ENCODE peak calls at places on chromosomes 1 and 21, in six cellular contexts. M is K562, Z is SK-N-SH, R is HepG2, H is GM12878, J is H1. N is an unnamed sample.

GRCh38 chr1:117501275-117501674 is 104.6 kb upstream of the TENT5C start:
- DNase-seq in M (no peak), Z (no peak), R (no peak), H (no peak), J (no peak), N (no peak)

GRCh38 chr1:240589585-240590110 is 22.3 kb downstream of the GREM2 start:
- DNase-seq in M (no peak), Z (no peak), R (no peak), H (no peak), J (no peak), N (no peak)

GRCh38 chr1:206898089-206898908 is 1.1 kb downstream of the IL24 start:
- DNase-seq in M (no peak), Z (no peak), R (no peak), H (no peak), J (no peak), N (no peak)

GRCh38 chr1:116748272-116748671 is 6.0 kb upstream of the CD2 start:
- DNase-seq in M (no peak), Z (no peak), R (no peak), H (no peak), J (no peak), N (no peak)

GRCh38 chr1:94697839-94698238 is 122.3 kb upstream of the SLC44A3 start:
- DNase-seq in M (no peak), Z (no peak), R (peak; percentile 91), H (no peak), J (no peak), N (no peak)

GRCh38 chr1:47510282-47510811 is 72.5 kb downstream of the FOXD2 start:
- DNase-seq in M (no peak), Z (no peak), R (no peak), H (no peak), J (no peak), N (no peak)

GRCh38 chr1:208029381-208030319 is 118.7 kb upstream of the CD34 start:
- DNase-seq in M (no peak), Z (no peak), R (no peak), H (no peak), J (no peak), N (no peak)

GRCh38 chr1:115192200-115192767 is 103.0 kb upstream of the TSPAN2 start:
- DNase-seq in M (no peak), Z (no peak), R (no peak), H (no peak), J (no peak), N (no peak)

GRCh38 chr1:1434131-1434811 is 1.2 kb upstream of the VWA1 start:
- DNase-seq in M (no peak), Z (peak; percentile 37), R (peak; percentile 53), H (no peak), J (peak; percentile 83), N (peak; percentile 55)

GRCh38 chr21:40054403-40054802 is 187.2 kb downstream of the PCP4 start:
- DNase-seq in M (no peak), Z (no peak), R (no peak), H (no peak), J (no peak), N (no peak)

GRCh38 chr1:29394521-29394921 is 158.2 kb downstream of the PTPRU start:
- DNase-seq in M (no peak), Z (no peak), R (no peak), H (no peak), J (no peak), N (no peak)

GRCh38 chr1:99570486-99571089 is 75.3 kb upstream of the PALMD start:
- DNase-seq in M (no peak), Z (no peak), R (no peak), H (no peak), J (no peak), N (no peak)

GRCh38 chr1:227886993-227887696 is 60.6 kb downstream of the WNT9A start:
- DNase-seq in M (no peak), Z (peak; percentile 84), R (no peak), H (no peak), J (peak; percentile 70), N (no peak)

GRCh38 chr1:6440198-6441126 is 15.9 kb downstream of the ESPN start:
- DNase-seq in M (peak; percentile 97), Z (peak; percentile 87), R (peak; percentile 48), H (no peak), J (peak; percentile 87), N (no peak)

GRCh38 chr1:21911205-21912001 is 25.7 kb downstream of the HSPG2 start:
- DNase-seq in M (peak; percentile 69), Z (peak; percentile 60), R (peak; percentile 46), H (no peak), J (no peak), N (no peak)

GRCh38 chr1:162942903-162943567 is 82.1 kb upstream of the CCDC190 start:
- DNase-seq in M (no peak), Z (no peak), R (no peak), H (no peak), J (no peak), N (no peak)

GRCh38 chr1:13764533-13764932 is 64.5 kb downstream of the PRDM2 start:
- DNase-seq in M (no peak), Z (no peak), R (no peak), H (no peak), J (no peak), N (no peak)

GRCh38 chr1:46735708-46736324 is 16.9 kb upstream of the EFCAB14 start:
- DNase-seq in M (peak; percentile 56), Z (no peak), R (peak; percentile 52), H (no peak), J (peak; percentile 72), N (no peak)

GRCh38 chr1:52733368-52733767 is 7.1 kb downstream of the ZYG11B start:
- DNase-seq in M (no peak), Z (no peak), R (no peak), H (no peak), J (no peak), N (no peak)

GRCh38 chr1:201084171-201084766 is 28.0 kb downstream of the CACNA1S start:
- DNase-seq in M (no peak), Z (no peak), R (no peak), H (no peak), J (no peak), N (no peak)

GRCh38 chr1:204848579-204848978 is 22.1 kb upstream of the NFASC start:
- DNase-seq in M (no peak), Z (no peak), R (no peak), H (no peak), J (no peak), N (no peak)

GRCh38 chr1:212291505-212292134 is 6.4 kb downstream of the PPP2R5A start:
- DNase-seq in M (peak; percentile 37), Z (peak; percentile 71), R (peak; percentile 50), H (no peak), J (no peak), N (no peak)
- TF ChIP-seq CTCF in M (peak; percentile 78), Z (peak; percentile 75), R (peak; percentile 81), H (peak; percentile 63), J (peak; percentile 75), N (peak; percentile 58)

DNA sequence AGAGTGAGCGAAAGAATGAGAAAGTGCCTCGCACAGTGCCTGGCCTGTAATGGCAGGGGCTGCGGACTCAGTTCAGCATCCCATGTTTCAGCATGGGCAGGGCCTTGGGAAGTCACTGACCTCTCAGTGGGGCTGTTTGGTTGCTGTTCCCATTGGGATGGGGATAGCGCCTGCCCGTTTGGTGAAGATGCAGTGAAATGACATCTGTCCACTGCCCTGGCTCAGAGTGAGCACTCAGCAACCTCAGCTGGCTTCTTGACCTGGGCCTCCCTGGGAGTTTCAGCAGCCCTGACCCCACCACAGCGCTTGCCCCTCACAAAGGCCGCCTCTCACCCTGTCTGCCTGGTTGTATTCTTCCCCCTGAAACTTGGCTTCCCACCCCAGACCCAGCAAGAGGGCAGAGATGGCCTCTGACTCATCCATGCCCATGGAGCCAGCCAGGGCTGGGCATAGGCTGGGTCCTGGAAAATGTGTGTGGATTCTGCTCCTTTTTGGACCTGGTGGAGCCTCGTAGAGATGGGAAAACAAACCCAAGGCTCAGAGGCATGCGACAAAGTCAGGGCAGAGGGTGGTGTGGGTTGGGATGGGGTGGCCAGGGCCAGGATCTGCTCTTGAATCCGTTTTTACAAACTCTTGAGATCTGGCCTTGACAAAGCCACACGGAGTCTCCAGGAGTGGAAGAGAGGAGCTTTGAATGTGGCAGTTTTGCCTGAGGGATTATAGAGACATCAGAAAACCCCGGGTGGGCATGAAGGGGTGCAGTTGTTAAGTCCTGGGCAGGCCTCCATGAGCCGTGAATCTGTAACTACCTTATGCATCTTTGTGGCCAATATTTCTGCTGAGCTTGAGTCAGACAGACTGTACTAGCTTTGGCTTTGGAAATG is 1.2 kb downstream of the XKR8 start:
- DNase-seq in M (no peak), Z (no peak), R (no peak), H (no peak), J (no peak), N (no peak)
- H3K4me3 ChIP-seq in M (no peak overlapping the region), Z (no peak overlapping the region), R (peak overlapping the region; percentile 52), H (peak overlapping the region; percentile 82), J (peak overlapping the region; percentile 74), N (no peak overlapping the region)

GRCh38 chr21:37459575-37459974 is 93.0 kb downstream of the DYRK1A start:
- DNase-seq in M (no peak), Z (no peak), R (no peak), H (no peak), J (no peak), N (no peak)

GRCh38 chr21:37460196-37460595 is 93.6 kb downstream of the DYRK1A start:
- DNase-seq in M (peak; percentile 60), Z (no peak), R (no peak), H (no peak), J (no peak), N (no peak)

GRCh38 chr21:37462087-37462861 is 95.7 kb downstream of the DYRK1A start:
- DNase-seq in M (no peak), Z (no peak), R (peak; percentile 31), H (no peak), J (no peak), N (no peak)

GRCh38 chr21:37461494-37461893 is 94.9 kb downstream of the DYRK1A start:
- DNase-seq in M (no peak), Z (no peak), R (no peak), H (peak; percentile 33), J (no peak), N (no peak)

DNA sequence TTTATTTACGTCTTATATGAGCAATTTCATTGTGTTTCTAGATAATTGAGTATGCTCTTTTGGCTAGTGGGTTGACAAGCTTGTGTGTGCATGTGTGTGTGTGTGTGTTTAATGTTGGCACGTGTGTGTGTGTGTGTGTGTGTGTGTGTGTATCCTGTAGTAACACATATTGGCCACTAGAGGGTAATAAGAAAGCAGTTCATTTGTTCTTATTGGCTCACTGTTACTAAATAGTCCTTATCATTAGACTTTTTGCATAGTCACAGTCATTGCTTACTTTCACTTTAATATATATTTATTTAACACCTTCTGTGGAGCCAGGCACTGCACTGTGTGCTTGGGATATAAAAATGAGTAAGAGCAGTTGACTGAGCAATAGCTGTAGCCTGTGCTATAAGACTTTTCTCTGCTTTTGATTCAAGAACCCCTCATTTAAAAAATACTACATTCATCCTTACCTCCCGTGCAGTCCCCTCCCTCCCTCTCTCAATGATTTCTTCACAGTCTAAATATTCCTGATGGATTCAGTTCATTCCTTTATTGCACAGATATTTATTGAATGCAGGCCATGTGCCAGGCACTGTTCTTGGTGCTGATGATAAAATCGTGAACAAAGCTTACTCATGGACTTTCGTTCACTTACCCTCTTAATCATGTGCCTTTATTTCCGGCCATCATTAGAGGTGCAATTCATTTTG is 96.7 kb downstream of the DYRK1A start:
- DNase-seq in M (peak; percentile 51), Z (peak; percentile 33), R (peak; percentile 32), H (peak; percentile 12), J (no peak), N (no peak)
- TF ChIP-seq GABPA in M (no peak), Z (no peak), R (no peak), H (peak; percentile 21), J (no peak), N (no peak)

GRCh38 chr1:89843279-89844121 is 22.7 kb downstream of the LRRC8D start:
- DNase-seq in M (no peak), Z (peak; percentile 93), R (no peak), H (no peak), J (peak; percentile 79), N (peak; percentile 54)
- TF ChIP-seq CTCF in M (no peak), Z (peak; percentile 72), R (peak; percentile 68), H (peak; percentile 69), J (peak; percentile 54), N (no peak)

GRCh38 chr1:156435551-156436318 is 64.8 kb downstream of the MEF2D start:
- DNase-seq in M (no peak), Z (peak; percentile 86), R (no peak), H (no peak), J (no peak), N (no peak)
- H3K4me3 ChIP-seq in M (no peak overlapping the region), Z (peak overlapping the region; percentile 29), R (no peak overlapping the region), H (peak overlapping the region; percentile 48), J (no peak overlapping the region), N (no peak overlapping the region)